ENCODE peak calls at places on chromosomes 13 and 19, in ten cellular contexts. Z is Caco-2; B is left lobe of liver; I is effector memory CD4-positive, alpha-beta T cell; A is iris pigment epithelial cell; T is heart left ventricle; Q is AG08396; K is GM10248; L is left cardiac atrium; N is sciatic nerve. X is an unnamed sample.

GRCh38 chr19:3407556-3408516 is 41.5 kb downstream of the NFIC start:
- DNase-seq in Z (no peak), B (peak), I (no peak), A (peak), T (peak), Q (no peak), K (no peak), L (peak), N (peak), X (no peak)

GRCh38 chr19:42095814-42096230 is 19.9 kb downstream of the ZNF574 start:
- DNase-seq in Z (no peak), B (no peak), I (no peak), A (no peak), T (no peak), Q (no peak), K (no peak), L (no peak), N (no peak), X (no peak)

GRCh38 chr13:75220238-75220542 is 261.8 kb downstream of the TBC1D4 start:
- DNase-seq in Z (no peak), B (no peak), I (no peak), A (no peak), T (no peak), Q (no peak), K (no peak), L (no peak), N (no peak), X (no peak)

GRCh38 chr19:55242517-55242916 is 14.0 kb upstream of the TMEM86B start:
- DNase-seq in Z (no peak), B (no peak), I (no peak), A (no peak), T (no peak), Q (no peak), K (no peak), L (no peak), N (no peak), X (no peak)

GRCh38 chr13:107456431-107456830 is 758.9 kb downstream of the LIG4 start:
- DNase-seq in Z (no peak), B (no peak), I (no peak), A (no peak), T (no peak), Q (no peak), K (no peak), L (no peak), N (no peak), X (no peak)

GRCh38 chr13:34064456-34065205 is 246.7 kb downstream of the RFC3 start:
- DNase-seq in Z (no peak), B (no peak), I (no peak), A (no peak), T (no peak), Q (no peak), K (no peak), L (no peak), N (no peak), X (no peak)

GRCh38 chr19:33463194-33463593 is 58.4 kb downstream of the PEPD start:
- DNase-seq in Z (peak), B (no peak), I (no peak), A (no peak), T (no peak), Q (no peak), K (no peak), L (no peak), N (no peak), X (no peak)

GRCh38 chr13:78586706-78587105 is 16.6 kb downstream of the POU4F1 start:
- DNase-seq in Z (no peak), B (no peak), I (no peak), A (no peak), T (no peak), Q (no peak), K (no peak), L (no peak), N (no peak), X (no peak)

GRCh38 chr13:36915891-36916640 is 4.0 kb downstream of the SMAD9 start:
- DNase-seq in Z (no peak), B (no peak), I (no peak), A (no peak), T (no peak), Q (no peak), K (no peak), L (no peak), N (no peak), X (no peak)

GRCh38 chr19:52665529-52665928 is 27.4 kb upstream of the ZNF83 start:
- DNase-seq in Z (no peak), B (no peak), I (no peak), A (peak), T (no peak), Q (no peak), K (no peak), L (no peak), N (no peak), X (no peak)

GRCh38 chr19:35066691-35067563 is 25.4 kb downstream of the HPN start:
- DNase-seq in Z (peak), B (peak), I (peak), A (peak), T (peak), Q (peak), K (peak), L (peak), N (peak), X (peak)

GRCh38 chr13:98451676-98452105 is 125.2 kb downstream of the STK24 start:
- DNase-seq in Z (no peak), B (no peak), I (no peak), A (peak), T (no peak), Q (no peak), K (no peak), L (peak), N (peak), X (no peak)